ENCODE peak calls at places on chromosomes 16 and 17, in four cellular contexts. I, O, V and D are unnamed samples.

GRCh38 chr16:66441586-66442375 is 14.7 kb downstream of the BEAN1 start:
- DNase-seq in I (peak; percentile 81), O (peak; percentile 56), V (no peak), D (no peak)

GRCh38 chr17:77107506-77108433 is 33.0 kb upstream of the SEC14L1 start:
- DNase-seq in I (peak; percentile 59), O (peak; percentile 65), V (no peak), D (no peak)

GRCh38 chr17:76726766-76727718 is at the start of gene METTL23:
- DNase-seq in I (peak; percentile 80), O (peak; percentile 83), V (peak; percentile 60), D (peak; percentile 73)

GRCh38 chr16:85353839-85354622 is 241.8 kb upstream of the CIBAR2 start:
- DNase-seq in I (no peak), O (no peak), V (no peak), D (no peak)

GRCh38 chr16:77920984-77921383 is 101.4 kb upstream of the CLEC3A start:
- DNase-seq in I (no peak), O (no peak), V (no peak), D (no peak)

GRCh38 chr17:75404739-75405364 is 626 bp downstream of the GRB2 start:
- DNase-seq in I (peak; percentile 40), O (peak; percentile 20), V (no peak), D (no peak)

GRCh38 chr17:14308965-14309879 is 8.3 kb downstream of the HS3ST3B1 start:
- DNase-seq in I (peak; percentile 97), O (peak; percentile 97), V (peak; percentile 84), D (peak; percentile 39)

GRCh38 chr17:48503747-48504146 is 27.1 kb downstream of the HOXB1 start:
- DNase-seq in I (no peak), O (no peak), V (no peak), D (no peak)

GRCh38 chr17:67544364-67544763 is 167.3 kb downstream of the PITPNC1 start:
- DNase-seq in I (no peak), O (no peak), V (no peak), D (no peak)

GRCh38 chr16:73215482-73216377 is 167.8 kb upstream of the ZFHX3 start:
- DNase-seq in I (peak; percentile 68), O (peak; percentile 36), V (no peak), D (no peak)

GRCh38 chr16:27235055-27235937 is 32.0 kb downstream of the KDM8 start:
- DNase-seq in I (peak; percentile 79), O (peak; percentile 96), V (peak; percentile 45), D (peak; percentile 39)

GRCh38 chr16:68607443-68607842 is 37.7 kb upstream of the CDH3 start:
- DNase-seq in I (no peak), O (no peak), V (no peak), D (no peak)

GRCh38 chr16:87808108-87808507 is 42.3 kb upstream of the KLHDC4 start:
- DNase-seq in I (no peak), O (no peak), V (no peak), D (no peak)

GRCh38 chr17:78143214-78144145 is 2.7 kb upstream of the C17orf99 start:
- DNase-seq in I (no peak), O (no peak), V (no peak), D (no peak)

GRCh38 chr17:81429353-81429774 is 34.1 kb downstream of the BAHCC1 start:
- DNase-seq in I (peak; percentile 92), O (peak; percentile 87), V (no peak), D (peak; percentile 84)

GRCh38 chr16:88721236-88721635 is 14.9 kb downstream of the CTU2 start:
- DNase-seq in I (no peak), O (no peak), V (no peak), D (no peak)

GRCh38 chr17:64534187-64534586 is 27.4 kb downstream of the CEP95 start:
- DNase-seq in I (peak; percentile 11), O (no peak), V (no peak), D (peak; percentile 31)

GRCh38 chr16:27444015-27444414 is 42.0 kb downstream of the IL21R start:
- DNase-seq in I (peak; percentile 45), O (peak; percentile 71), V (no peak), D (no peak)

GRCh38 chr16:10495031-10495345 is 85.4 kb downstream of the EMP2 start:
- DNase-seq in I (no peak), O (no peak), V (no peak), D (no peak)

GRCh38 chr17:40110026-40110425 is 9.6 kb upstream of the NR1D1 start:
- DNase-seq in I (no peak), O (no peak), V (no peak), D (peak; percentile 53)

GRCh38 chr17:81976332-81977210 is 858 bp upstream of the ASPSCR1 start:
- DNase-seq in I (no peak), O (no peak), V (peak; percentile 29), D (peak; percentile 26)

GRCh38 chr16:53549970-53550406 is 47.0 kb upstream of the AKTIP start:
- DNase-seq in I (peak; percentile 92), O (peak; percentile 93), V (no peak), D (peak; percentile 80)

GRCh38 chr16:1979271-1980025 is 1.8 kb downstream of the NOXO1 start:
- DNase-seq in I (no peak), O (peak; percentile 37), V (no peak), D (no peak)

GRCh38 chr17:37458805-37459204 is 30.9 kb upstream of the DUSP14 start:
- DNase-seq in I (peak; percentile 73), O (peak; percentile 51), V (no peak), D (peak; percentile 27)

GRCh38 chr17:61467416-61468262 is 15.4 kb downstream of the TBX4 start:
- DNase-seq in I (peak; percentile 55), O (peak; percentile 62), V (no peak), D (no peak)

GRCh38 chr16:23975293-23975692 is 139.5 kb downstream of the PRKCB start:
- DNase-seq in I (no peak), O (no peak), V (no peak), D (no peak)

GRCh38 chr17:75983501-75984181 is 4.6 kb downstream of the TEN1 start:
- DNase-seq in I (peak; percentile 33), O (peak; percentile 55), V (no peak), D (no peak)

GRCh38 chr16:2007081-2007836 is 2.4 kb downstream of the ZNF598 start:
- DNase-seq in I (no peak), O (no peak), V (no peak), D (no peak)

GRCh38 chr17:8324913-8325312 is 14.7 kb upstream of the ODF4 start:
- DNase-seq in I (no peak), O (no peak), V (no peak), D (no peak)

GRCh38 chr17:56629450-56630187 is 36.1 kb downstream of the NOG start:
- DNase-seq in I (peak; percentile 71), O (peak; percentile 11), V (no peak), D (no peak)

GRCh38 chr17:38663125-38663751 is 11.5 kb downstream of the EPOP start:
- DNase-seq in I (peak; percentile 76), O (peak; percentile 52), V (no peak), D (peak; percentile 66)

GRCh38 chr16:68404736-68405345 is 43.5 kb downstream of the SMPD3 start:
- DNase-seq in I (no peak), O (no peak), V (no peak), D (no peak)

GRCh38 chr17:76670020-76670707 is 26.6 kb upstream of the ST6GALNAC1 start:
- DNase-seq in I (no peak), O (no peak), V (no peak), D (no peak)

GRCh38 chr17:40021471-40021961 is 6.3 kb downstream of the CSF3 start:
- DNase-seq in I (peak; percentile 78), O (peak; percentile 59), V (no peak), D (no peak)